ENCODE peak calls at places on chromosomes 4 and X, in five cellular contexts. Q is K562, B is psoas muscle, N is IMR-90, R is ovary. H is an unnamed sample.

GRCh38 chrX:135112096-135112729 is 8.1 kb downstream of the ETDB start:
- DNase-seq in B (no peak), R (no peak), N (peak), Q (peak), H (peak)

GRCh38 chrX:31374786-31375185 is 302.9 kb upstream of the FTHL17 start:
- DNase-seq in Q (no peak), B (no peak), N (no peak), R (no peak), H (no peak)

GRCh38 chr4:140662082-140662869 is 93.5 kb upstream of the UCP1 start:
- DNase-seq in Q (no peak), B (no peak), N (peak), R (no peak), H (no peak)

GRCh38 chr4:131609039-131609438 is 1540.1 kb upstream of the PCDH10 start:
- DNase-seq in Q (no peak), B (no peak), R (no peak), N (no peak), H (peak)

GRCh38 chrX:9708086-9708485 is 57.6 kb downstream of the GPR143 start:
- DNase-seq in Q (no peak), B (no peak), N (no peak), R (no peak), H (no peak)

GRCh38 chr4:140944539-140944938 is 188.4 kb upstream of the TBC1D9 start:
- DNase-seq in Q (no peak), N (peak), B (no peak), R (no peak), H (no peak)

GRCh38 chr4:30821891-30822612 is 101.9 kb downstream of the PCDH7 start:
- DNase-seq in R (no peak), N (peak), B (no peak), Q (no peak), H (no peak)

GRCh38 chr4:147823135-147823534 is 91.2 kb downstream of the ARHGAP10 start:
- DNase-seq in Q (no peak), R (no peak), B (no peak), N (peak), H (no peak)

GRCh38 chr4:94995684-94996394 is 238.1 kb downstream of the BMPR1B start:
- DNase-seq in N (peak), R (peak), B (peak), Q (no peak), H (peak)

GRCh38 chrX:46713672-46714487 is 45.0 kb downstream of the SLC9A7 start:
- DNase-seq in B (no peak), N (peak), Q (no peak), R (no peak), H (no peak)

GRCh38 chrX:154751121-154751668 is 318 bp upstream of the GAB3 start:
- DNase-seq in R (no peak), N (no peak), B (peak), Q (peak), H (peak)

GRCh38 chrX:24982306-24982965 is 33.3 kb downstream of the ARX start:
- DNase-seq in R (no peak), N (peak), B (no peak), Q (no peak), H (no peak)

GRCh38 chrX:13091111-13091765 is 46.8 kb upstream of the FAM9C start:
- DNase-seq in B (no peak), N (no peak), Q (no peak), R (no peak), H (peak)

GRCh38 chrX:9130031-9130430 is 96.1 kb upstream of the FAM9B start:
- DNase-seq in N (no peak), R (no peak), Q (no peak), B (no peak), H (no peak)

GRCh38 chr4:110798682-110799081 is 175.8 kb upstream of the PITX2 start:
- DNase-seq in B (no peak), Q (no peak), N (no peak), R (no peak), H (no peak)

GRCh38 chr4:5404073-5404472 is 304.3 kb downstream of the EVC2 start:
- DNase-seq in N (no peak), B (no peak), Q (no peak), R (no peak), H (no peak)

GRCh38 chr4:102610007-102610406 is 108.8 kb downstream of the NFKB1 start:
- DNase-seq in R (no peak), B (no peak), N (peak), Q (peak), H (peak)

GRCh38 chrX:102976793-102977495 is 39.9 kb downstream of the RAB40AL start:
- DNase-seq in Q (no peak), R (no peak), B (no peak), N (peak), H (peak)

GRCh38 chr4:56342746-56343145 is 44.5 kb downstream of the AASDH start:
- DNase-seq in B (no peak), R (no peak), N (no peak), Q (no peak), H (peak)

GRCh38 chrX:111164728-111165127 is 68.7 kb downstream of the PAK3 start:
- DNase-seq in N (peak), Q (peak), R (no peak), B (no peak), H (peak)

GRCh38 chrX:24387724-24388123 is 27.3 kb downstream of the SUPT20HL1 start:
- DNase-seq in N (no peak), B (no peak), Q (no peak), R (no peak), H (no peak)

GRCh38 chrX:22249371-22249770 is 23.3 kb upstream of the CBLL2 start:
- DNase-seq in R (no peak), N (no peak), B (no peak), Q (no peak), H (no peak)

GRCh38 chr4:148265627-148266026 is 176.6 kb downstream of the NR3C2 start:
- DNase-seq in B (no peak), N (no peak), Q (no peak), R (no peak), H (no peak)

GRCh38 chr4:48015216-48015615 is 1.3 kb downstream of the CNGA1 start:
- DNase-seq in R (no peak), N (no peak), B (no peak), Q (no peak), H (no peak)

GRCh38 chr4:119735136-119735770 is 106.6 kb upstream of the PDE5A start:
- DNase-seq in R (no peak), Q (no peak), N (peak), B (no peak), H (peak)

GRCh38 chrX:150880808-150881165 is 17.7 kb downstream of the CD99L2 start:
- DNase-seq in R (no peak), B (no peak), N (no peak), Q (no peak), H (no peak)

GRCh38 chr4:4948370-4948769 is 70.9 kb downstream of the CYTL1 start:
- DNase-seq in N (no peak), Q (no peak), B (no peak), R (no peak), H (no peak)

GRCh38 chrX:149909324-149910177 is 19.8 kb upstream of the HSFX4 start:
- DNase-seq in Q (no peak), B (no peak), R (no peak), N (no peak), H (no peak)

GRCh38 chrX:9805956-9806355 is 19.7 kb downstream of the SHROOM2 start:
- DNase-seq in B (no peak), R (no peak), Q (no peak), N (peak), H (no peak)

GRCh38 chr4:164779811-164780216 is 25.9 kb downstream of the SMIM31 start:
- DNase-seq in Q (peak), N (peak), B (no peak), R (peak), H (peak)

GRCh38 chr4:173040200-173040599 is 128.4 kb upstream of the GALNT7 start:
- DNase-seq in B (no peak), R (no peak), Q (no peak), N (peak), H (peak)

GRCh38 chr4:138558886-138559285 is 316.7 kb upstream of the SLC7A11 start:
- DNase-seq in B (no peak), N (no peak), Q (no peak), R (no peak), H (no peak)

GRCh38 chr4:41693629-41694028 is 54.9 kb downstream of the PHOX2B start:
- DNase-seq in B (no peak), N (peak), R (no peak), Q (peak), H (peak)

GRCh38 chr4:26317766-26318165 is 3.0 kb upstream of the RBPJ start:
- DNase-seq in R (no peak), N (no peak), B (no peak), Q (no peak), H (no peak)

GRCh38 chr4:57159866-57160265 is 49.7 kb upstream of the IGFBP7 start:
- DNase-seq in B (no peak), N (no peak), Q (no peak), R (no peak), H (no peak)

GRCh38 chr4:174559894-174560293 is 37.6 kb upstream of the HPGD start:
- DNase-seq in B (no peak), Q (no peak), R (no peak), N (no peak), H (peak)

GRCh38 chr4:168524006-168524405 is 27.2 kb downstream of the PALLD start:
- DNase-seq in Q (no peak), N (peak), B (no peak), R (no peak), H (no peak)

GRCh38 chr4:155819066-155819465 is 47.0 kb downstream of the ASIC5 start:
- DNase-seq in R (peak), B (peak), N (no peak), Q (no peak), H (no peak)

GRCh38 chr4:3651267-3651846 is 114.8 kb upstream of the ADRA2C start:
- DNase-seq in Q (no peak), N (no peak), R (no peak), B (no peak), H (no peak)

GRCh38 chr4:3648731-3649130 is 116.5 kb upstream of the LRPAP1 start:
- DNase-seq in R (no peak), B (no peak), N (no peak), Q (no peak), H (no peak)

GRCh38 chr4:3652586-3652985 is 113.6 kb upstream of the ADRA2C start:
- DNase-seq in Q (no peak), B (no peak), N (no peak), R (no peak), H (no peak)

GRCh38 chr4:3648195-3648594 is 116.0 kb upstream of the LRPAP1 start:
- DNase-seq in Q (no peak), B (no peak), N (no peak), R (no peak), H (no peak)

GRCh38 chr4:3649491-3649890 is 116.7 kb upstream of the ADRA2C start:
- DNase-seq in B (no peak), R (no peak), N (no peak), Q (no peak), H (no peak)
- H3K27ac ChIP-seq in B (no peak), R (no peak), N (no peak), Q (no peak), H (no peak)

GRCh38 chr4:109256847-109257246 is 45.6 kb downstream of the COL25A1 start:
- DNase-seq in Q (no peak), B (no peak), N (no peak), R (no peak), H (no peak)
- H3K4me3 ChIP-seq in Q (no peak), B (no peak), N (no peak), R (no peak), H (no peak)

GRCh38 chrX:140050906-140051305 is 85.6 kb upstream of the CXorf66 start:
- DNase-seq in R (no peak), Q (no peak), B (no peak), N (peak), H (peak)
- TF ChIP-seq CTCF in R (no peak), Q (peak), B (no peak), N (peak), H (peak)

DNA sequence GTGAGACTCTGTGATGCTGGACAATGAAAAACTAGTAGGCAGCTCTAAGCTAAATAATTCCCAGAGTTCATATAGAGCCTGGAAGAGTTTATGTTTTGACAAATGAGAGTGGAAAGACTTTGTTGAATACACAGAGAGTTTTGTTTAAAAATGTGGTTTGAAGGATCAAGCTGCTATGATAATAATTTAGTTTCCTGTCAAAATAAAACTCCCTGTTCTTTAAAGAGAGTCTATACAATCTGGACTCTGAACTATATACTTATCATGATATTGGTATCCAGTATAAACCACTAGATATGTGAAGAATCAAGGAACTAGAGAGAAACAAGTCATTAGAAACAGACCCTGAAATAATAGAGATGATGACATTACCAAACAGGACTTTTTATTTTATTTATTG is 158.6 kb downstream of the C4orf33 start:
- DNase-seq in N (peak), B (no peak), Q (no peak), R (no peak), H (no peak)
- H3K27ac ChIP-seq in N (no peak), B (no peak), Q (no peak), R (no peak), H (no peak)

GRCh38 chrX:118975831-118976598 is 1.6 kb downstream of the LONRF3 start:
- DNase-seq in N (peak), R (peak), Q (peak), B (peak), H (peak)

GRCh38 chrX:118976599-118977340 is 2.4 kb downstream of the LONRF3 start:
- DNase-seq in B (peak), N (no peak), Q (no peak), R (peak), H (no peak)

GRCh38 chrX:118973389-118974087 is 880 bp upstream of the LONRF3 start:
- DNase-seq in B (peak), R (peak), Q (no peak), N (no peak), H (no peak)

GRCh38 chrX:118974908-118975671 is 672 bp downstream of the LONRF3 start:
- DNase-seq in Q (peak), R (peak), B (peak), N (no peak), H (peak)

GRCh38 chrX:118974088-118974907 is at the start of gene LONRF3:
- DNase-seq in N (peak), Q (peak), B (peak), R (peak), H (peak)
- H3K4me3 ChIP-seq in N (peak), Q (peak), B (peak), R (peak), H (peak)

DNA sequence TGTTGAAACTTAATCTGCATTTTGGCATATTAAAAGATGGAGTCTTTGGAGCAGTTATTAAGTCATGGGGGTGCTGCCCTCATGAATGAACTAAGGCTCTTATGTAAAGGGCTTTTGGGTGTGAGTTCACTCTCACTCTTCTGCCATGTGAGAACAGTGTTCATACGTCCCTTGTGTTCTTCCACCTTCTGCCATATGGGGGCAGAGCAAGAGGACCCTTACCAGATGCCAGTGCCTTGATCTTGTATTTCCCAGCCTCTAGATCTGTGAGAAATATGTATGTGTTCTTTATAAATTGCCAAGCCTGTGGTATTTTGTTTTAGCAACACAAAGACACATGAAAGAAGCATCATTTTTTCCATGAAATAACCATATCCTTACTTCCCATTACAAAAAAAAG is 213.9 kb downstream of the SPOCK3 start:
- DNase-seq in R (no peak), N (no peak), Q (no peak), B (no peak), H (peak)
- TF ChIP-seq CTCF in R (no peak), N (no peak), Q (no peak), B (no peak), H (peak)